ENCODE peak calls at places on chromosome 13, in seven cellular contexts. One of them, this sample, is unnamed.

GRCh38 chr13:94168784-94169512 is 310.5 kb downstream of the DCT start:
- DNase-seq in HFFc6: no peak
- DNase-seq in H54: no peak
- DNase-seq in activated naive CD8-positive, alpha-beta T cell treated with anti-CD3 and anti-CD28 coated beads for 36 hours: no peak
- DNase-seq in DMS153: no peak
- DNase-seq in ELF-1: no peak
- DNase-seq in mesendoderm: no peak
- DNase-seq in this sample: no peak

GRCh38 chr13:111187879-111188643 is 73.0 kb downstream of the ARHGEF7 start:
- DNase-seq in DMS153: no peak
- DNase-seq in H54: peak
- DNase-seq in activated naive CD8-positive, alpha-beta T cell treated with anti-CD3 and anti-CD28 coated beads for 36 hours: no peak
- DNase-seq in ELF-1: no peak
- DNase-seq in mesendoderm: peak
- DNase-seq in HFFc6: no peak
- DNase-seq in this sample: no peak

GRCh38 chr13:73417012-73417615 is 358.3 kb downstream of the KLF5 start:
- DNase-seq in HFFc6: no peak
- DNase-seq in H54: peak
- DNase-seq in ELF-1: peak
- DNase-seq in mesendoderm: peak
- DNase-seq in DMS153: no peak
- DNase-seq in activated naive CD8-positive, alpha-beta T cell treated with anti-CD3 and anti-CD28 coated beads for 36 hours: no peak
- DNase-seq in this sample: no peak

GRCh38 chr13:70490320-70490935 is 382.2 kb upstream of the KLHL1 start:
- DNase-seq in ELF-1: no peak
- DNase-seq in DMS153: no peak
- DNase-seq in activated naive CD8-positive, alpha-beta T cell treated with anti-CD3 and anti-CD28 coated beads for 36 hours: no peak
- DNase-seq in mesendoderm: peak
- DNase-seq in HFFc6: no peak
- DNase-seq in H54: no peak
- DNase-seq in this sample: no peak

GRCh38 chr13:50989476-50989875 is 79.9 kb downstream of the RNASEH2B start:
- DNase-seq in ELF-1: peak
- DNase-seq in activated naive CD8-positive, alpha-beta T cell treated with anti-CD3 and anti-CD28 coated beads for 36 hours: no peak
- DNase-seq in H54: no peak
- DNase-seq in DMS153: peak
- DNase-seq in mesendoderm: peak
- DNase-seq in HFFc6: no peak
- DNase-seq in this sample: peak

GRCh38 chr13:74136089-74136658 is 2.0 kb upstream of the KLF12 start:
- DNase-seq in activated naive CD8-positive, alpha-beta T cell treated with anti-CD3 and anti-CD28 coated beads for 36 hours: peak
- DNase-seq in HFFc6: peak
- DNase-seq in DMS153: no peak
- DNase-seq in mesendoderm: peak
- DNase-seq in ELF-1: no peak
- DNase-seq in H54: peak
- DNase-seq in this sample: no peak

GRCh38 chr13:40096357-40096911 is 441.0 kb downstream of the COG6 start:
- DNase-seq in ELF-1: no peak
- DNase-seq in HFFc6: no peak
- DNase-seq in DMS153: peak
- DNase-seq in H54: no peak
- DNase-seq in mesendoderm: no peak
- DNase-seq in activated naive CD8-positive, alpha-beta T cell treated with anti-CD3 and anti-CD28 coated beads for 36 hours: peak
- DNase-seq in this sample: no peak

GRCh38 chr13:104140557-104140956 is 1074.3 kb upstream of the SLC10A2 start:
- DNase-seq in mesendoderm: no peak
- DNase-seq in H54: no peak
- DNase-seq in activated naive CD8-positive, alpha-beta T cell treated with anti-CD3 and anti-CD28 coated beads for 36 hours: no peak
- DNase-seq in ELF-1: no peak
- DNase-seq in HFFc6: no peak
- DNase-seq in DMS153: peak
- DNase-seq in this sample: no peak

GRCh38 chr13:101739382-101740178 is 287.1 kb downstream of the ITGBL1 start:
- DNase-seq in HFFc6: no peak
- DNase-seq in DMS153: no peak
- DNase-seq in H54: no peak
- DNase-seq in mesendoderm: no peak
- DNase-seq in ELF-1: no peak
- DNase-seq in activated naive CD8-positive, alpha-beta T cell treated with anti-CD3 and anti-CD28 coated beads for 36 hours: no peak
- DNase-seq in this sample: no peak

GRCh38 chr13:84933797-84934196 is 865.4 kb downstream of the SLITRK6 start:
- DNase-seq in HFFc6: no peak
- DNase-seq in activated naive CD8-positive, alpha-beta T cell treated with anti-CD3 and anti-CD28 coated beads for 36 hours: no peak
- DNase-seq in H54: no peak
- DNase-seq in mesendoderm: no peak
- DNase-seq in ELF-1: no peak
- DNase-seq in DMS153: no peak
- DNase-seq in this sample: no peak

GRCh38 chr13:21657538-21657937 is 13.3 kb upstream of the FGF9 start:
- DNase-seq in DMS153: no peak
- DNase-seq in ELF-1: no peak
- DNase-seq in activated naive CD8-positive, alpha-beta T cell treated with anti-CD3 and anti-CD28 coated beads for 36 hours: no peak
- DNase-seq in mesendoderm: no peak
- DNase-seq in H54: peak
- DNase-seq in HFFc6: peak
- DNase-seq in this sample: no peak

GRCh38 chr13:62360609-62361008 is 945.0 kb upstream of the PCDH20 start:
- DNase-seq in H54: no peak
- DNase-seq in HFFc6: no peak
- DNase-seq in DMS153: peak
- DNase-seq in activated naive CD8-positive, alpha-beta T cell treated with anti-CD3 and anti-CD28 coated beads for 36 hours: no peak
- DNase-seq in mesendoderm: no peak
- DNase-seq in ELF-1: no peak
- DNase-seq in this sample: no peak

GRCh38 chr13:40193290-40194203 is 472.9 kb downstream of the FOXO1 start:
- DNase-seq in H54: no peak
- DNase-seq in ELF-1: no peak
- DNase-seq in activated naive CD8-positive, alpha-beta T cell treated with anti-CD3 and anti-CD28 coated beads for 36 hours: no peak
- DNase-seq in DMS153: no peak
- DNase-seq in mesendoderm: no peak
- DNase-seq in HFFc6: no peak
- DNase-seq in this sample: no peak

GRCh38 chr13:111336666-111337065 is 16.2 kb downstream of the TEX29 start:
- DNase-seq in DMS153: no peak
- DNase-seq in H54: no peak
- DNase-seq in ELF-1: no peak
- DNase-seq in HFFc6: no peak
- DNase-seq in mesendoderm: no peak
- DNase-seq in activated naive CD8-positive, alpha-beta T cell treated with anti-CD3 and anti-CD28 coated beads for 36 hours: no peak
- DNase-seq in this sample: no peak

GRCh38 chr13:50691682-50692263 is 151.7 kb downstream of the DLEU7 start:
- DNase-seq in ELF-1: peak
- DNase-seq in H54: no peak
- DNase-seq in activated naive CD8-positive, alpha-beta T cell treated with anti-CD3 and anti-CD28 coated beads for 36 hours: no peak
- DNase-seq in DMS153: no peak
- DNase-seq in HFFc6: no peak
- DNase-seq in mesendoderm: no peak
- DNase-seq in this sample: no peak

GRCh38 chr13:21684576-21684975 is 13.7 kb downstream of the FGF9 start:
- DNase-seq in mesendoderm: no peak
- DNase-seq in DMS153: no peak
- DNase-seq in activated naive CD8-positive, alpha-beta T cell treated with anti-CD3 and anti-CD28 coated beads for 36 hours: no peak
- DNase-seq in HFFc6: peak
- DNase-seq in ELF-1: no peak
- DNase-seq in H54: no peak
- DNase-seq in this sample: no peak

GRCh38 chr13:113958373-113958772 is 15.5 kb downstream of the C13orf46 start:
- DNase-seq in H54: no peak
- DNase-seq in DMS153: no peak
- DNase-seq in mesendoderm: no peak
- DNase-seq in ELF-1: no peak
- DNase-seq in activated naive CD8-positive, alpha-beta T cell treated with anti-CD3 and anti-CD28 coated beads for 36 hours: no peak
- DNase-seq in HFFc6: no peak
- DNase-seq in this sample: no peak

GRCh38 chr13:97068964-97069815 is 74.9 kb upstream of the OXGR1 start:
- DNase-seq in DMS153: no peak
- DNase-seq in mesendoderm: peak
- DNase-seq in activated naive CD8-positive, alpha-beta T cell treated with anti-CD3 and anti-CD28 coated beads for 36 hours: no peak
- DNase-seq in HFFc6: no peak
- DNase-seq in H54: no peak
- DNase-seq in ELF-1: no peak
- DNase-seq in this sample: no peak

GRCh38 chr13:35964764-35965163 is 166.4 kb downstream of the DCLK1 start:
- DNase-seq in ELF-1: no peak
- DNase-seq in HFFc6: no peak
- DNase-seq in activated naive CD8-positive, alpha-beta T cell treated with anti-CD3 and anti-CD28 coated beads for 36 hours: no peak
- DNase-seq in mesendoderm: no peak
- DNase-seq in H54: no peak
- DNase-seq in DMS153: no peak
- DNase-seq in this sample: no peak

GRCh38 chr13:95160112-95160906 is 140.9 kb downstream of the ABCC4 start:
- DNase-seq in activated naive CD8-positive, alpha-beta T cell treated with anti-CD3 and anti-CD28 coated beads for 36 hours: no peak
- DNase-seq in mesendoderm: no peak
- DNase-seq in H54: no peak
- DNase-seq in ELF-1: no peak
- DNase-seq in HFFc6: no peak
- DNase-seq in DMS153: no peak
- DNase-seq in this sample: no peak

This sample was measured in endodermal cell.